ENCODE peak calls at places on chromosomes 16 and 17, in five cellular contexts. N is tibial nerve, H is cardiac muscle cell, B is stomach, K is upper lobe of right lung. I is an unnamed sample.

GRCh38 chr17:36590082-36590481 is 1.6 kb upstream of the DHRS11 start:
- DNase-seq in N (no peak), H (peak; percentile 88), B (no peak), K (no peak), I (no peak)

GRCh38 chr17:34711646-34712045 is 132.3 kb downstream of the TMEM132E start:
- DNase-seq in N (no peak), H (no peak), B (no peak), K (no peak), I (no peak)

GRCh38 chr17:79915850-79916430 is 76.7 kb upstream of the CBX4 start:
- DNase-seq in N (no peak), H (peak; percentile 50), B (peak; percentile 88), K (peak; percentile 84), I (no peak)

GRCh38 chr17:12296120-12296727 is 275.5 kb downstream of the MAP2K4 start:
- DNase-seq in N (no peak), H (no peak), B (no peak), K (no peak), I (no peak)

GRCh38 chr16:50067290-50067853 is 1.6 kb downstream of the HEATR3 start:
- DNase-seq in N (no peak), H (peak; percentile 66), B (no peak), K (no peak), I (peak; percentile 50)

GRCh38 chr16:88331989-88332920 is 50.5 kb upstream of the ZNF469 start:
- DNase-seq in N (peak; percentile 35), H (peak; percentile 99), B (peak; percentile 49), K (no peak), I (peak; percentile 83)

GRCh38 chr17:73624496-73624988 is 19.7 kb downstream of the SDK2 start:
- DNase-seq in N (no peak), H (no peak), B (no peak), K (no peak), I (no peak)

GRCh38 chr16:53753431-53753830 is 49.5 kb downstream of the FTO start:
- DNase-seq in N (no peak), H (no peak), B (no peak), K (no peak), I (no peak)

GRCh38 chr17:81537856-81538555 is 9.8 kb downstream of the FSCN2 start:
- DNase-seq in N (no peak), H (no peak), B (no peak), K (no peak), I (no peak)

GRCh38 chr17:43712397-43712796 is 46.2 kb downstream of the SOST start:
- DNase-seq in N (no peak), H (no peak), B (no peak), K (no peak), I (no peak)

GRCh38 chr16:55480228-55480655 is 1.2 kb downstream of the MMP2 start:
- DNase-seq in N (peak; percentile 91), H (peak; percentile 98), B (peak; percentile 63), K (peak; percentile 87), I (peak; percentile 83)

GRCh38 chr17:28018439-28019070 is 23.9 kb upstream of the NLK start:
- DNase-seq in N (no peak), H (peak; percentile 49), B (no peak), K (no peak), I (peak; percentile 24)

DNA sequence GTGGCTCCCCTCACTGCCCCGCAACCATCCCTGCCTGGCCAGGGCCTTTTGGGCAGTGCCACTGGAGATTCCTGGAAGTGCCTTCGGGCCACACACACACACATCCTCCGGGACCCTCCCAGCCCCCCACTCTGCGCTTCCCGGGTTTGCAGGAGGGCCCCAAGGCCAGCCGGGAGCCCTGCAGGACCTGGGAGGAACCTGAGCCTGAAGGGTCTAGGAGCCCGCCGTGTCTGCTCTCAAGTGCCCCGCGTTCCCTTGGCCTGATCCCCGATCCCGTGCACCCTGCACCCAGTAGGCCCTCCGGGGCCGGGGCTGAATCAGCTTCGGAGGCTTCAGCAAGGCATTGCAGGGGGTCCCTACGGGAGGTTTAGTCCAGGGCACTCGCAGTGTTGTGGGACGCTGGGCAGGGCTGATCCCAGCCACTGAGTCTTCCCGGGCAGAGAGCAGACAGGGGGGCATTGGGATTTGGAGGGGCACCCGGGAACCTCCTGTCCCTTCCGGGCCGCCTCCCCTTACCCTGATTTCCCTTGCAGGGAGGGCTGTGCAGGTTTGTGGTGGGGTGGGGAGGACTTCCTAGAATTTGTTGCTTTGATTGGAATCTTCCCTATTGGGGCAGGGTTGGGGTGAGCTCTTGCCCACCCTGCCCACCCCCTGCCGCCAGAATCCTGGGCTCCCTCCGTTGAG is 36.9 kb downstream of the TMEM235 start:
- DNase-seq in N (no peak), H (no peak), B (no peak), K (peak; percentile 63), I (no peak)
- H3K36me3 ChIP-seq in N (no peaks in the 10 kb centered on the region), H (no peaks in the 10 kb centered on the region), B (no peaks in the 10 kb centered on the region), K (no peaks in the 10 kb centered on the region), I (no peaks in the 10 kb centered on the region)

DNA sequence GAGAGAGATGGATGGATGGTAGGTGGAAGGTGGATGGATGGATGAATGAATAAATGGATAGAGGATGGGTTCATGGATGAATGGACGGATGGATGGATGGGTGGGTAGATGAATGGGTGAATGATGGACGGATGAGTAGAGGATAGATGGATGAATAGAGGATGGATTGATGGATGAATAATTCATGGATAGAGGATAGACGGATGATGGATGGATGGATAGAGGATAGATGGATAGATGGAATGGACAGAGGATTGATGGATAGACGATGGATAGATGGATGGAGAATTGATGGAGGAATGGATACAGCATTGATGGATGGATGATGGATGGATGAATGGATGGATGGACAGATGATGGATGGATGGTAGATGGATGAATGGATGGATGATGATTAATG is 91.7 kb downstream of the MYH11 start:
- DNase-seq in N (no peak), H (no peak), B (no peak), K (no peak), I (no peak)
- H3K27ac ChIP-seq in N (no peak overlapping the region), H (no peak overlapping the region), B (no peak overlapping the region), K (no peak overlapping the region), I (no peak overlapping the region)

GRCh38 chr17:61423967-61424649 is 24.5 kb downstream of the TBX2 start:
- DNase-seq in N (no peak), H (no peak), B (no peak), K (no peak), I (no peak)

GRCh38 chr17:61425682-61426481 is 26.2 kb downstream of the TBX2 start:
- DNase-seq in N (no peak), H (no peak), B (no peak), K (no peak), I (no peak)

GRCh38 chr17:61427567-61427966 is 24.7 kb upstream of the TBX4 start:
- DNase-seq in N (no peak), H (no peak), B (no peak), K (no peak), I (no peak)

GRCh38 chr17:61429274-61429673 is 22.9 kb upstream of the TBX4 start:
- DNase-seq in N (no peak), H (no peak), B (no peak), K (no peak), I (no peak)

DNA sequence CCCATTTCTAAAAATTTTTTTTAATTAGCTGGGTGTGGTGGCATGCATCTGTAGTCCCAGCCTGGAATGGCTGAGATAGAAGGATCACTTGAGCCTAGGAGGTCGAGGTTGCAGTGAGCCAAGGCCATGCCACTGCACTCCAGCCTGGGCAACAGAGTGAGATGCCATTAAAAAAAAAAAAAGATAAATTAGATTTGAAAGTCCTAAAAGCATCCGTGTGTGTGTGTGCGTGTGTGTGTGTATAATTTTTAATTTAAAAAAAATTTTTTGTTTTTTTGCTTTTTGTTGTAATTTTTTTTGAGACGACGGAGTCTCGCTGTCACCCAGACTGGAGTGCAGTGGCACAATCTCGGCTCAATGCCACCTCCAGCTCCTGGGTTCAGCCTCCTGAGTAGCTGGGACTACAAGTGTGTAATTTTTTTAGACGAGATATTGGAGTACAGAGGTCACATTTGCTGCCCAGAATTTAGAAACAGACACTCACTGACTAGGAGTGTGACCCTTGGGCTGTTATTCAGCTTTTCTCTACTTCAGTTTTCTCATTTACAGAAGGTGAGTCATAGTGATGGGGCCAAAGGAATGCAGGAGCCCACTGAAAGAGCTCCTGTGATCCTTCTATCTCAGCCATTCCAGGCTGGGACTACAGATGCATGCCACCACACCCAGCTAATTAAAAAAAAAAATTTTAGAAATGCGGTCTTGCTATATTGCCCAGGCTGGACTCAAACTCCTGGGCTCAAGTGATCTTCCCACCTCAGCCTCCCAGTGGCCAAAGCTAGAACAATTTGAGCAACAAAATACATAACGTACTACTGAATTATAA is 25.5 kb upstream of the TBX4 start:
- DNase-seq in N (no peak), H (no peak), B (no peak), K (no peak), I (no peak)
- TF ChIP-seq CTCF in N (no peak), H (no peak), B (no peak), K (no peak), I (no peak)

GRCh38 chr16:8625491-8626087 is 4.1 kb downstream of the METTL22 start:
- DNase-seq in N (no peak), H (no peak), B (no peak), K (no peak), I (no peak)

GRCh38 chr16:8623634-8624033 is 2.1 kb downstream of the METTL22 start:
- DNase-seq in N (no peak), H (no peak), B (no peak), K (no peak), I (no peak)

GRCh38 chr16:8628981-8629725 is 7.7 kb downstream of the METTL22 start:
- DNase-seq in N (no peak), H (no peak), B (no peak), K (no peak), I (no peak)

GRCh38 chr16:8627456-8627855 is 6.0 kb downstream of the METTL22 start:
- DNase-seq in N (no peak), H (no peak), B (no peak), K (no peak), I (no peak)

DNA sequence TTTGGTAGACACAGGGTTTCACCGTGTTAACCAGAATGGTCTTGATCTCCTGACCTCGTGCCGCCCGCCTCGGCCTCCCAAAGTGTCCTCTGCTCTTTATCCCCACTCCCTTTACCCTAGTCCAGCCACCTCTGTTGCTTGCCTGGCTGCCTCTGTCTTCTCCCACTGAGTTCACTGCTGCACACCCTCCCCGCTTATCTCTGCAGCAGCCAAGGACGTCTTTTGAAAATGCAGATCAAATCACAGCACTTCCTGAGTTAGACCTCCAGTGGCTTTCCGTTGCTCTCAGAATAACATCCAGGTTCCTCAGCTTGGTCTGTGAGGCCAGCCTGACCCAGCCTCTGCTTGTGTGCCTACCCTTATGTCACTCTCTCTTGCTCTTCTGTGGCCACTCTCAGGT is 5.4 kb downstream of the METTL22 start:
- DNase-seq in N (no peak), H (no peak), B (no peak), K (no peak), I (no peak)
- H3K36me3 ChIP-seq in N (peaks cover 67% of the 10 kb centered on the region), H (peaks cover 56% of the 10 kb centered on the region), B (peaks cover 81% of the 10 kb centered on the region), K (peaks cover 68% of the 10 kb centered on the region), I (no peaks in the 10 kb centered on the region)

GRCh38 chr16:6009151-6009550 is 911.6 kb upstream of the EEF2KMT start:
- DNase-seq in N (no peak), H (no peak), B (no peak), K (no peak), I (no peak)
- H3K27ac ChIP-seq in N (no peak overlapping the region), H (no peak overlapping the region), B (no peak overlapping the region), K (no peak overlapping the region), I (no peak overlapping the region)

DNA sequence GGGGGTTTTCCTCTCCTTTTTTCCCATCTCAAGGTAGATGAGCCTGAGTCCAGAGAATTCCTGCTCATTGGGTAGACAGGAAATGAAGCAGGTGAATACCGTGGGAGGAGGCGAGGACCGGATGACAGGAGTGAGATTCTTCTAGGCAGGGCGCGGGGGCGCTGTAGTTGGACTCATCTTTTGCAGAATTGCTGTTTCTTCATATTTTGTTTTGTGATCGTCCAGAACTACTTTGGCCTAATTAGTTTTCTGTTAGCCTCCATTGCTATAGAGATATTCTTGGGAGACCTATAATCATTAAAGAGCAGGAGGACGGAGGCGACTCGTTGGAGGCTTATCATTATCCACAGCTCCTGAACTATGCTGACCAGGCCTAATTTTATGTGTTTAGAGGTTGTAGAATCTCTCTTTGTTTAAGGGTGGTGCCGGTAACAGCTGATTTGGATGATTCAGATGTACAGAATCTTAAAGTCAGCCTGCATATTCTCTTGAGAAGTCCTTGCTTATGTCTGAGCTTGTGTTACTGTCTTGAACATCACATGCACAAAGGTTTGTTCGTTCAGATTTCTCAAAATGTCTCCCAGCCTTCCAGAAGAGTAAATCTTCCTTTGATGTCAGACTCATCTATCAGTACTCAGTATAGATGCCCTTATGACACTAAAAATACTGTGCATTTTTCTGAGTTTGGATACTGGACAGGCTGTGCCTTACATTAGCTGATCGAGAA is 741 bp downstream of the ATP6V0A1 start:
- DNase-seq in N (peak; percentile 64), H (peak; percentile 43), B (peak; percentile 40), K (peak; percentile 72), I (peak; percentile 81)
- TF ChIP-seq CTCF in N (peak; percentile 37), H (peak; percentile 47), B (no peak), K (peak; percentile 36), I (peak; percentile 27)

I was measured in testis.